ENCODE peak calls at places on chromosomes 7 and 10, in six cellular contexts. D is fibroblast of lung, U is cardiac muscle cell, X is HCT116, N is hepatocyte, B is suprapubic skin. G is an unnamed sample. For H3K4me1, the result is how much of the 10 kb centered on the place peaks cover.

GRCh38 chr7:157630301-157630853 is 293.6 kb downstream of the DNAJB6 start:
- DNase-seq in D (no peak), U (no peak), X (no peak), N (no peak), B (no peak), G (no peak)

GRCh38 chr10:3465406-3465891 is 292.9 kb upstream of the PITRM1 start:
- DNase-seq in D (no peak), U (peak), X (no peak), N (peak), B (no peak), G (no peak)

GRCh38 chr7:55977831-55978230 is 13.4 kb downstream of the NIPSNAP2 start:
- DNase-seq in D (peak), U (peak), X (no peak), N (no peak), B (no peak), G (no peak)

GRCh38 chr7:151128716-151129115 is 38.8 kb downstream of the GBX1 start:
- DNase-seq in D (no peak), U (no peak), X (no peak), N (no peak), B (no peak), G (no peak)

GRCh38 chr10:44752451-44753441 is 158.4 kb upstream of the TMEM72 start:
- DNase-seq in D (peak), U (peak), X (no peak), N (no peak), B (no peak), G (no peak)

GRCh38 chr10:126063353-126063791 is 167.0 kb downstream of the FANK1 start:
- DNase-seq in D (peak), U (peak), X (peak), N (no peak), B (no peak), G (no peak)

GRCh38 chr10:9018161-9018843 is 963.8 kb downstream of the GATA3 start:
- DNase-seq in D (no peak), U (no peak), X (no peak), N (no peak), B (no peak), G (no peak)

GRCh38 chr10:70328018-70328417 is 44.2 kb upstream of the NPFFR1 start:
- DNase-seq in D (no peak), U (no peak), X (no peak), N (no peak), B (no peak), G (no peak)

GRCh38 chr10:71218046-71218832 is 5.9 kb downstream of the UNC5B start:
- DNase-seq in D (peak), U (no peak), X (peak), N (no peak), B (no peak), G (no peak)

GRCh38 chr10:88873757-88874156 is 6.3 kb upstream of the STAMBPL1 start:
- DNase-seq in D (no peak), U (no peak), X (no peak), N (no peak), B (no peak), G (no peak)

GRCh38 chr10:4051011-4051407 is 266.0 kb upstream of the KLF6 start:
- DNase-seq in D (no peak), U (peak), X (no peak), N (no peak), B (no peak), G (no peak)

GRCh38 chr7:20543565-20543964 is 71.9 kb upstream of the ABCB5 start:
- DNase-seq in D (no peak), U (no peak), X (no peak), N (no peak), B (no peak), G (no peak)

GRCh38 chr7:74449809-74450397 is 3.8 kb upstream of the GTF2IRD1 start:
- DNase-seq in D (no peak), U (peak), X (peak), N (peak), B (peak), G (peak)

GRCh38 chr7:153193144-153193595 is 433.6 kb downstream of the ACTR3B start:
- DNase-seq in D (no peak), U (no peak), X (no peak), N (peak), B (no peak), G (peak)

GRCh38 chr7:103117465-103117864 is 31.4 kb downstream of the NAPEPLD start:
- DNase-seq in D (no peak), U (no peak), X (no peak), N (no peak), B (no peak), G (no peak)

DNA sequence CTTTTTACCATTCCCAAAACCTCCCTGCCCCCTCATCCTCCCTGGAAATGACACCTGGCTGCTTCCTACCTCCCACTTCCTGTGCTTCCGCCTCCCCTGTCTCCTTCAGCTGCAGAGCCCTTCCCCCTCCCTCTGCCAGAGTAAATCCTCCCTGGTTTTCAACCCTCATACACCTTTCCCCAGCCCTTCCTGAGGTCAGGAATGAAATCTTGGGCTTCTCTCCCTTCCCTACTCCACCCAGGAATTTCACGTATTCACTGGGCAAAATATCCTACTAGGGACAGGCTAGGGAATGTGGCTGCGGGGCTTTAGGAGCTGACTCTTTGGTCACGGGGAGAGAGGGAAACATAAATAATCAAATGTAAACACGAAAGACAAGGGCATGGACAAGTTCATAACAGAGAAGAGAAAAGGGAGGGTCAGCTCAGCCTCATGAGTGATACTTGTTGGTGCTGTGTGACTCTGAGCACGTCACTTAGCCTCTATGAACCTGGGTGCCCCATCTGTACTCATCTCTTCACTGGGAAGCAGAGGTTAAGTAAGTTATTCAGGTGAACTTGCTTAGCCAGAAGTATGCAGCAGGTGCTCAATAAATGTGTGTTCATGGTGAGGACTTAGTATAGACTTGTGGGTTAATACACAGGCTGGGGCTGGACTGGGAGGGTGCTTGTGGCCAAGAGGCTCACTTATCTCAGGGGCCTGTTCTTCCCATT is 10.1 kb upstream of the DUSP5 start:
- DNase-seq in D (no peak), U (no peak), X (no peak), N (no peak), B (no peak), G (no peak)
- H3K27ac ChIP-seq in D (peak), U (no peak), X (no peak), N (peak), B (no peak), G (no peak)

DNA sequence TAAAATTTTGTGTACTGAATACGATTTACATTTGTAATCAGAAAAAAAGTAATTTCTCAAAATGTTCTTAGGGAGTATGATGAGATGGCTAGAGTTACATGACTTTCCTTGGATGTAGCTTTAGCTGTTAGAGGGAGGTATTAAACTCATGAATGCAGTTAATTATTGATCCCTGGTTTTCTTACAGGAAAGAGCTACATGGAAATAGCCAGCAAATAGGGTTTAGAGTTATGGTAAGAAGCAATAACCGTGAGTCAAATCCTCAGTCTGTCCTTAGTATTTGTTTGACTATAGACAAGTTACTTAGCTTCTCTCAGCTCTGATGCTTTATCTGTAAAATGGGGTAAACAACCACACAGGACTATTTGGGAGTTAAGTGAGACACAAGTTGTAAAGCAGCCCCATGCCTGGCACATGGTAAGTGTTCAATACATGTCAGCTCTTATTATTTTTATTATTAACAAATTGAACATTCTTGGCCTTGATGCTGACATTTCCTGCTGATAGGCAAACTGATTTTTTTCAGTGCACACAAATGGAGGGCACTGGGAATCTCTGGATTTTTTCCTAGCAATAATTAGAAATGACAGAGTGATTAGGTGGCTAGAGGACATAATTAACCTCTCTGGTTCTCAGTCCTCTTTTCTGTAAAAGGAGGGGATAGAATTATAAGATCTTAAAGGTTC is 204.5 kb upstream of the PHYHIPL start:
- DNase-seq in D (no peak), U (no peak), X (no peak), N (no peak), B (no peak), G (no peak)
- H3K4me1 ChIP-seq in D (under half), U (under half), X (under half), N (under half), B (under half), G (under half)

DNA sequence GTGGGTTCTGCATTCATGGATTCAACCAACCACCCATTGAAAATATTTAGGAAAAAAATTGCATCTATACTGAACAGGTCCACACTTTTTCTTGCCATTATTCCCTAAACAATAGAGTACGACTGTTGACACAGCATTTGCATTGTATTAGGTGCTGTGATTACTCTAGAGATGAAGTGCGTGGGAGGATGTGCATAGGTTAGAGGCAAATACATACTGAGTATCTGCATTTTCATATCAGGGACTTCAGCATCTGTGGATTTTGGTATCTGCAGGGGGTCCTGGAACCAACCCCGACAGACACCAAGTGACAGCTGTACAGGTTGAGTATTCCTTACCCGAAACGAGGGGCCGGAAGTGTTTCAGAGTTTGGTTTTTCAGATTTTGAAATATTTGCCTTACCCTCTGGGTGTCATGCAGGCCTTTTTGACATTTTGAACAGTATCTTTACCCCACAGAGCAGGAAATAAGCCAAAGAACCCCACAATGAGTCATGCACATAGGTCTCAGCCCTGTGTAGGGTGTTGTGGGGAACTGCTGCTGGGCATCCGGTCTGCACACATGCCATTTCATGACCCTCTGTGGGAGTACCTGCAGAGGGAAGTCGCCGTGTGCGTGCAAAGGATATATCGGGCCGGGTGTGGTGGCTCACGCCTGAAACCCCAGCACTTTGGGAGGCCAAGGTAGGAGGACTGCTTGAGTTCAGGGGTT is 14.5 kb downstream of the NUDT5 start:
- DNase-seq in D (peak), U (peak), X (no peak), N (no peak), B (no peak), G (no peak)
- H3K27ac ChIP-seq in D (no peak), U (no peak), X (no peak), N (no peak), B (no peak), G (no peak)

DNA sequence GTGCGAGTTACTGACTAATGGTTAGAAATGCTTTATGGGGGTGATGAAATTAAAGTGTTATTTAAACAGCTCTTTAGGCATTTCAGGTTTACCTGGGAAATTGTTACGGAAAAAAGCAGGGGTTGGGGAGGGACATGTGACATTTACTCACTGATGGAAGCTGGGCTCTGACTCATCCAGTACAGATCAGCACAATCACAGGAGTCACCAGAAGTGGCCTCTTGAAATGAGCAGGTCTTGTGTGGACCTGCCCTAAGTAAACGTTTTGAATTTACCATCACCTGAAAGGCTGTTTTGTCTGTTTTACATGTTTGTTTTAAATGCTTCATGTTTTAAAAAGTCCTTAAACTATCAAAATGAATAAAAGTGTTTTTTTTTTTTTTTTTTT is 2.3 kb downstream of the GLRX3 start:
- DNase-seq in D (peak), U (peak), X (peak), N (peak), B (no peak), G (no peak)
- H3K4me1 ChIP-seq in D (under half), U (under half), X (under half), N (under half), B (half or more), G (half or more)

DNA sequence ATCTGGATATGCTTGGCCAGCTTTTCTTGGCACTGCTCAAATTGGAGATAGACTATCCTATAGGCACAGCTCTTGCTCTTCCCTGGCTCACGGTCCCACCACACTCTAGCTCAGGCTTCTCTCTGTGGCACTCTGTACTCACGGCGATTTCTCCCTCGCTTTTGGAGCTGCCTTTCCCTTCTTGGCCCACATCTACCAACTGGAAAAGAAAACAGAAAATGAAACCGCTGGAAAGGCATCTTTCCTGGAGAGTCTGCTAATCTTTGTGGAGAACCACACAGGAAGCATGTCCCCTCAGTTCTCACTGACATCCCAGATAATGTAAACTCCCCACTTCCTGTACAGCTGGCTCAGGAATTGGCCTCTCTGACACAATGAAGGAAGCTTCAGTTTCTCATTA is 210.0 kb downstream of the JCAD start:
- DNase-seq in D (peak), U (peak), X (no peak), N (no peak), B (no peak), G (peak)
- H3K27ac ChIP-seq in D (peak), U (no peak), X (no peak), N (peak), B (peak), G (peak)

GRCh38 chr10:485776-486572 is 203.5 kb downstream of the DIP2C start:
- DNase-seq in D (no peak), U (peak), X (no peak), N (no peak), B (peak), G (no peak)
- H3K4me1 ChIP-seq in D (under half), U (under half), X (under half), N (under half), B (under half), G (under half)

DNA sequence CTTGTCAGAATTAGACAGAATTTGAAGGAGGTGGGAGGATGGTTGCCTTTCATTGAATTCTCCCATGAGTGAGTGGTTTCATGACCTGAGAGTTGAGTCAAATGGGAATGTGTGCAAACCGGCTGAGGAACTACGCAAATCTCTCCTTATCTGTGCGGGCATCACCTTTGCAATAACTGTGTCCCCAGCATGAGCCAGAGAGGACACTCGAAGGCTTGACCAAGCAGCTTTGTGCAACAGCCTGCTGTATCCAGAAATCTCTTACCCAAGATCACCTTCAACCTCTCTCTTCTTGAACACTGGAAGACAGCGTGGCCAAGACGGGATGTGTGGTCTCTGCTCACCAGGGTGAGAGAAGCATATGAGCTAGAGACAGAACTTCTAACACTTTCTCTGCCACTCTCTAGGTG is 93.8 kb upstream of the IKZF1 start:
- DNase-seq in D (no peak), U (no peak), X (no peak), N (no peak), B (no peak), G (no peak)
- H3K27ac ChIP-seq in D (no peak), U (no peak), X (no peak), N (no peak), B (no peak), G (no peak)

GRCh38 chr10:11337516-11337915 is 273.9 kb downstream of the USP6NL start:
- DNase-seq in D (no peak), U (no peak), X (no peak), N (no peak), B (no peak), G (no peak)

GRCh38 chr10:11339013-11339412 is 272.4 kb downstream of the USP6NL start:
- DNase-seq in D (no peak), U (no peak), X (no peak), N (no peak), B (no peak), G (no peak)

GRCh38 chr10:11336703-11337102 is 274.7 kb downstream of the USP6NL start:
- DNase-seq in D (no peak), U (no peak), X (no peak), N (no peak), B (no peak), G (no peak)

GRCh38 chr10:11339660-11340059 is 271.8 kb downstream of the USP6NL start:
- DNase-seq in D (no peak), U (no peak), X (no peak), N (no peak), B (no peak), G (no peak)

DNA sequence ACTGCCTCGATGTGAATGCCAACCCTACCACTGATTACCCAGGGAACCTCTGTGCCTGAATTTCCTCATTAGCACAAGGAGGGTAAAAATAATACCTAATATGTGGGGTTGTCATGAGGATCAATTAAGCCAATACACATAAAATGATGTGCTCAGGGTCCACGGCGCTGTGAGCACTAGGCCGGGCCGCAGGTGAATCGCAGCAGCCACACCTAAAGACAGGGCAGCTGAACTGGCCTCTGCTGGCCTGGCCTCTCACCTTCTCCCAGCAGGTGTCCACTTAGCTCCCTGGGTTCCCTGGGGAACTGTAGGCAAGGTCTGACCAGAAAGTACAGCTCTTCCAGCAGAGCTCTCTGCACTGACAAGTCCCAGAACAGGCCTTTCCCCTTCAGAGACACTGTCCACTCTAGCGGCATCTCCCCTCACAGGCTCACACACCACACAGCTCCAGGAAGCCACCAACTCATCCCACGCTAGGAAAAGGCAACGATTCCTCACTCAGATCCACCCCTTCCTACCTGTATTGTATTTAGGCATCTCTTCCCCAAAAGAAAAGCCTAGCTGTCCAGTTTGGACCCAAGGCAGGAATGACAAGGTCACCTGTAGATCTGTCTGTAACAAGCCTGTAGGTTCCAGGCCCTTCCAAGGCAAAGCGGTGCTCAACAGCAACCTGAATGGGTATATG is 273.1 kb downstream of the USP6NL start:
- DNase-seq in D (no peak), U (no peak), X (no peak), N (no peak), B (no peak), G (no peak)
- H3K4me1 ChIP-seq in D (under half), U (under half), X (under half), N (under half), B (under half), G (under half)

GRCh38 chr10:125011926-125012705 is 70.2 kb downstream of the ZRANB1 start:
- DNase-seq in D (no peak), U (no peak), X (no peak), N (no peak), B (no peak), G (no peak)
- H3K27ac ChIP-seq in D (peak), U (no peak), X (no peak), N (no peak), B (no peak), G (peak)

G was measured in heart right ventricle.